ENCODE peak calls at places on chromosomes 11 and 22, in seven cellular contexts. F, W, D, X, R, V and Y are unnamed samples.
A peak's percentile ranks its signal among the peaks of the same experiment; 100 is the strongest.

GRCh38 chr11:17219016-17219415 is 11.2 kb upstream of the PIK3C2A start:
- DNase-seq in R (no peak), F (no peak), X (no peak), V (no peak), D (no peak), W (no peak), Y (no peak)

GRCh38 chr11:43316451-43316850 is 4.7 kb downstream of the API5 start:
- DNase-seq in D (no peak), R (no peak), W (no peak), V (no peak), X (no peak), F (no peak), Y (no peak)

GRCh38 chr11:68038718-68039525 is at the start of gene TCIRG1:
- DNase-seq in X (no peak), W (peak; percentile 48), D (peak; percentile 90), R (peak; percentile 91), F (peak; percentile 92), V (peak; percentile 53), Y (peak; percentile 42)

GRCh38 chr11:2549080-2549479 is 104.3 kb downstream of the KCNQ1 start:
- DNase-seq in D (no peak), R (no peak), F (peak; percentile 0), W (no peak), V (no peak), X (no peak), Y (no peak)

GRCh38 chr11:124716596-124716995 is 23.1 kb upstream of the NRGN start:
- DNase-seq in W (no peak), F (no peak), V (no peak), R (no peak), X (no peak), D (no peak), Y (no peak)

GRCh38 chr11:83921447-83922192 is 635.5 kb upstream of the CCDC90B start:
- DNase-seq in D (no peak), R (no peak), W (no peak), V (no peak), F (no peak), X (no peak), Y (no peak)

GRCh38 chr11:29300441-29300840 is 716.4 kb downstream of the KCNA4 start:
- DNase-seq in W (no peak), V (no peak), D (no peak), R (no peak), X (no peak), F (no peak), Y (no peak)

GRCh38 chr11:79922641-79923040 is 481.8 kb upstream of the TENM4 start:
- DNase-seq in D (no peak), R (no peak), W (no peak), F (no peak), X (no peak), V (no peak), Y (no peak)

GRCh38 chr11:15300282-15300681 is 185.6 kb downstream of the INSC start:
- DNase-seq in X (no peak), F (no peak), D (no peak), V (no peak), R (no peak), W (no peak), Y (no peak)

GRCh38 chr22:39351689-39352214 is 2.0 kb downstream of the SYNGR1 start:
- DNase-seq in D (no peak), V (no peak), W (no peak), R (no peak), X (no peak), F (no peak), Y (no peak)

GRCh38 chr11:115930276-115930675 is 426.1 kb upstream of the CADM1 start:
- DNase-seq in F (no peak), W (no peak), D (no peak), R (no peak), X (no peak), V (no peak), Y (no peak)

GRCh38 chr11:67583319-67584204 is at the start of gene GSTP1:
- DNase-seq in D (peak; percentile 94), V (peak; percentile 63), X (peak; percentile 42), F (peak; percentile 92), W (peak; percentile 63), R (peak; percentile 93), Y (peak; percentile 70)

GRCh38 chr11:2518983-2519340 is 74.2 kb downstream of the KCNQ1 start:
- DNase-seq in F (peak; percentile 1), D (peak; percentile 10), X (no peak), W (no peak), V (no peak), R (no peak), Y (no peak)

GRCh38 chr22:37295213-37295886 is 13.0 kb downstream of the CYTH4 start:
- DNase-seq in F (no peak), W (no peak), R (no peak), X (no peak), D (no peak), V (no peak), Y (no peak)

GRCh38 chr11:62560566-62561103 is 13.1 kb downstream of the EEF1G start:
- DNase-seq in X (peak; percentile 65), D (peak; percentile 82), W (no peak), V (peak; percentile 64), R (peak; percentile 97), F (peak; percentile 94), Y (peak; percentile 67)

GRCh38 chr11:7490054-7490453 is 4.7 kb downstream of the OLFML1 start:
- DNase-seq in W (no peak), D (no peak), V (no peak), X (no peak), R (no peak), F (no peak), Y (no peak)

GRCh38 chr11:65892661-65893317 is 2.3 kb downstream of the CCDC85B start:
- DNase-seq in W (no peak), R (no peak), V (no peak), F (no peak), D (no peak), X (no peak), Y (no peak)

GRCh38 chr11:66081505-66081904 is 11.4 kb downstream of the PACS1 start:
- DNase-seq in X (peak; percentile 58), F (peak; percentile 74), R (no peak), V (peak; percentile 86), D (peak; percentile 41), W (no peak), Y (peak; percentile 85)

GRCh38 chr11:13349046-13349445 is 71.5 kb downstream of the BMAL1 start:
- DNase-seq in X (no peak), F (no peak), R (no peak), W (no peak), V (no peak), D (no peak), Y (no peak)

GRCh38 chr11:15975742-15976141 is 380.6 kb downstream of the SOX6 start:
- DNase-seq in X (no peak), V (no peak), W (no peak), D (no peak), R (no peak), F (no peak), Y (no peak)

GRCh38 chr11:68643576-68643975 is 40.8 kb upstream of the GAL start:
- DNase-seq in F (no peak), W (no peak), D (no peak), V (no peak), X (no peak), R (no peak), Y (no peak)

GRCh38 chr11:39741066-39741465 is 1718.4 kb downstream of the LRRC4C start:
- DNase-seq in V (no peak), D (no peak), F (no peak), X (no peak), R (no peak), W (no peak), Y (no peak)

GRCh38 chr11:10770626-10771254 is 19.7 kb downstream of the CTR9 start:
- DNase-seq in F (peak; percentile 29), R (no peak), V (no peak), D (peak; percentile 55), W (no peak), X (no peak), Y (no peak)

GRCh38 chr11:69368119-69368880 is 74.3 kb downstream of the MYEOV start:
- DNase-seq in V (no peak), D (no peak), X (no peak), R (peak; percentile 56), W (no peak), F (no peak), Y (no peak)

GRCh38 chr11:72583177-72583553 is 91.1 kb downstream of the PDE2A start:
- DNase-seq in V (no peak), R (no peak), F (no peak), X (no peak), W (no peak), D (no peak), Y (no peak)

GRCh38 chr11:65316979-65317786 is 2.5 kb downstream of the CDC42EP2 start:
- DNase-seq in V (no peak), W (no peak), R (peak; percentile 81), X (no peak), D (peak; percentile 85), F (peak; percentile 80), Y (no peak)

GRCh38 chr22:49234459-49234858 is 593.2 kb downstream of the BRD1 start:
- DNase-seq in D (no peak), V (no peak), R (peak; percentile 50), F (no peak), X (no peak), W (no peak), Y (no peak)
- H3K9me3 ChIP-seq in D (no peaks in the 10 kb centered on the region), V (no peaks in the 10 kb centered on the region), R (no peaks in the 10 kb centered on the region), F (no peaks in the 10 kb centered on the region), X (no peaks in the 10 kb centered on the region), W (peaks cover 23% of the 10 kb centered on the region), Y (no peaks in the 10 kb centered on the region)

GRCh38 chr11:128491195-128491936 is 96.0 kb downstream of the ETS1 start:
- DNase-seq in V (no peak), F (no peak), R (no peak), D (no peak), X (no peak), W (no peak), Y (no peak)
- H3K36me3 ChIP-seq in V (peaks cover 58% of the 10 kb centered on the region), F (no peaks in the 10 kb centered on the region), R (peaks cover 33% of the 10 kb centered on the region), D (peaks cover 41% of the 10 kb centered on the region), X (peaks cover 58% of the 10 kb centered on the region), W (no peaks in the 10 kb centered on the region), Y (peaks cover 49% of the 10 kb centered on the region)

DNA sequence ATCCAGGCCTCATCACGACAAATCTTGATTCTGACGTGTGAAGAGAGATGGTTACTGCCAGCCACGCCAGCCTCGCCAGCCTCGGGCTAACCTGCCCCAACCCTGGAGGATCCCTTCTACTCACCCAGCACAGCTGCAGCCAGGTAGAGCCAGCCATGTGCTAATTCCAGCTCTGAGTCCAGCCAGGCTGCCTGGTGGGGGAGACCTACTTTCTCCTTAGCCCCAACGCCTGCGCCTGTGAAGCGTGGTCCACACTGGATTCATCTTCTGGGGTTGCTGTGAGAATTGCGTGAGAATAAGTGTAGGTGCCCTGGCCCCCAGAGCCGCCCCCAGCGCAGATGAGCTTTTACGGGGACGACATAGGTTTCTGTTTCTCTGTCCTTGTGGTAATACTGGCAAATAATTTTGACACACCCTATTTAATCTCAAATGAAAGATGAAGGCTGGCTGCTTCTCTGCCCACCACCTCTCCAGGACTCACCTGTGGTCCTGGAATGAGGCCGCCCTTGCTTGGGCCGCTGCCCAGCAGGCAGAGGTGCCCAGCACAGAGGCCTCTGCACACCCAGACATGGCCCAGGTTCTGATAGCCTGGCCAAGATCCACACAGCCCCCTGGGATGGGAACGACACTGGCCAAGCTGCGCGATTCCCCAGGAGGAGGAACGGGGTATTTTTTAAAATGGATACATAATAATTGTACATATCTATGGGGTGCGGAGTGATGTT is 528.4 kb downstream of the TBC1D22A start:
- DNase-seq in W (no peak), F (no peak), V (no peak), D (no peak), R (no peak), X (no peak), Y (no peak)
- H3K9me3 ChIP-seq in W (peaks cover 24% of the 10 kb centered on the region), F (no peaks in the 10 kb centered on the region), V (no peaks in the 10 kb centered on the region), D (no peaks in the 10 kb centered on the region), R (no peaks in the 10 kb centered on the region), X (no peaks in the 10 kb centered on the region), Y (no peaks in the 10 kb centered on the region)

GRCh38 chr11:122093731-122094130 is 22.3 kb downstream of the BLID start:
- DNase-seq in D (no peak), R (no peak), W (no peak), X (no peak), F (no peak), V (no peak), Y (no peak)
- H3K36me3 ChIP-seq in D (peaks cover 14% of the 10 kb centered on the region), R (peaks cover 6% of the 10 kb centered on the region), W (no peaks in the 10 kb centered on the region), X (no peaks in the 10 kb centered on the region), F (no peaks in the 10 kb centered on the region), V (no peaks in the 10 kb centered on the region), Y (no peaks in the 10 kb centered on the region)